ENCODE peak calls at places on chromosomes 11 and 22, in five cellular contexts. K is psoas muscle, L is lower lobe of right lung, U is neuronal stem cell, V is heart right ventricle. D is an unnamed sample. For H3K4me1, the result is how much of the 10 kb centered on the place peaks cover.

GRCh38 chr22:20305894-20306645 is 13.8 kb downstream of the DGCR6L start:
- DNase-seq in V (peak), L (peak), U (no peak), K (no peak), D (no peak)

GRCh38 chr11:28195449-28195848 is 87.3 kb downstream of the METTL15 start:
- DNase-seq in U (no peak), K (no peak), V (no peak), L (no peak), D (no peak)

GRCh38 chr11:81674211-81674610 is 1059.5 kb downstream of the FAM181B start:
- DNase-seq in L (no peak), K (no peak), V (no peak), U (no peak), D (no peak)

GRCh38 chr11:47514825-47515647 is 37.9 kb downstream of the CELF1 start:
- DNase-seq in U (no peak), V (no peak), K (no peak), L (no peak), D (no peak)

GRCh38 chr22:45322873-45323525 is 13.3 kb downstream of the FAM118A start:
- DNase-seq in K (no peak), V (no peak), L (no peak), U (no peak), D (no peak)

GRCh38 chr11:19597194-19597593 is 115.4 kb upstream of the NAV2 start:
- DNase-seq in K (no peak), U (no peak), V (no peak), L (no peak), D (no peak)

GRCh38 chr11:7514099-7514725 is 413 bp downstream of the PPFIBP2 start:
- DNase-seq in K (peak), L (peak), U (no peak), V (no peak), D (peak)

GRCh38 chr11:36235750-36236149 is 53.5 kb downstream of the COMMD9 start:
- DNase-seq in V (no peak), K (no peak), U (no peak), L (no peak), D (no peak)

GRCh38 chr22:28034145-28034759 is 115.2 kb upstream of the PITPNB start:
- DNase-seq in K (no peak), U (no peak), V (no peak), L (no peak), D (no peak)

GRCh38 chr22:46053563-46054090 is 76.7 kb upstream of the WNT7B start:
- DNase-seq in V (peak), K (peak), L (peak), U (no peak), D (peak)

GRCh38 chr11:123904932-123905331 is 3.0 kb downstream of the OR8D4 start:
- DNase-seq in K (no peak), V (no peak), U (no peak), L (no peak), D (no peak)

GRCh38 chr11:124865181-124865901 is at the start of gene ROBO3:
- DNase-seq in L (no peak), U (no peak), V (no peak), K (no peak), D (no peak)

GRCh38 chr11:69799582-69799981 is 19.6 kb downstream of the FGF3 start:
- DNase-seq in L (no peak), K (no peak), V (no peak), U (no peak), D (peak)

GRCh38 chr11:84564180-84564866 is 1062.8 kb downstream of the DLG2 start:
- DNase-seq in K (peak), V (no peak), U (peak), L (no peak), D (peak)

GRCh38 chr11:27820249-27820648 is 120.0 kb upstream of the BDNF start:
- DNase-seq in L (no peak), V (no peak), K (no peak), U (no peak), D (no peak)

GRCh38 chr11:66126064-66126463 is 56.0 kb downstream of the PACS1 start:
- DNase-seq in U (no peak), L (no peak), V (no peak), K (no peak), D (no peak)

GRCh38 chr22:39634530-39635399 is 64.2 kb downstream of the CACNA1I start:
- DNase-seq in V (no peak), L (no peak), K (no peak), U (no peak), D (no peak)

GRCh38 chr22:39518124-39518786 is 2.1 kb upstream of the ATF4 start:
- DNase-seq in K (no peak), V (no peak), U (no peak), L (peak), D (no peak)

GRCh38 chr11:14259870-14260269 is 99.1 kb downstream of the RRAS2 start:
- DNase-seq in U (no peak), K (no peak), L (no peak), V (no peak), D (no peak)

GRCh38 chr11:34292546-34292945 is 65.3 kb downstream of the ABTB2 start:
- DNase-seq in V (no peak), L (no peak), U (no peak), K (no peak), D (no peak)

GRCh38 chr22:23796461-23796860 is 9.7 kb downstream of the SMARCB1 start:
- DNase-seq in U (no peak), K (no peak), V (no peak), L (peak), D (no peak)

GRCh38 chr22:39473856-39474255 is 17.0 kb downstream of the MGAT3 start:
- DNase-seq in K (no peak), V (no peak), U (no peak), L (no peak), D (no peak)

GRCh38 chr22:20131856-20132685 is 467 bp downstream of the ZDHHC8 start:
- DNase-seq in V (peak), K (peak), U (no peak), L (peak), D (no peak)

GRCh38 chr11:19025799-19026406 is 34.6 kb downstream of the MRGPRX2 start:
- DNase-seq in U (no peak), K (no peak), L (no peak), V (no peak), D (no peak)

GRCh38 chr11:1055109-1055703 is 18.7 kb upstream of the MUC6 start:
- DNase-seq in K (peak), U (no peak), L (peak), V (no peak), D (no peak)

GRCh38 chr11:22079133-22079847 is 113.6 kb upstream of the ANO5 start:
- DNase-seq in U (no peak), V (no peak), L (no peak), K (no peak), D (no peak)

GRCh38 chr11:1153105-1153950 is 4.4 kb upstream of the MUC5AC start:
- DNase-seq in V (no peak), K (peak), U (no peak), L (no peak), D (peak)

GRCh38 chr11:121512468-121513465 is 60.0 kb upstream of the SORL1-AS1 start:
- DNase-seq in K (no peak), L (no peak), V (no peak), U (no peak), D (no peak)

GRCh38 chr11:36360833-36361232 is 64.7 kb downstream of the PRR5L start:
- DNase-seq in L (no peak), V (no peak), U (no peak), K (no peak), D (no peak)

GRCh38 chr11:125463590-125464265 is 32.3 kb downstream of the FEZ1 start:
- DNase-seq in U (no peak), L (no peak), V (no peak), K (no peak), D (no peak)

GRCh38 chr11:2382129-2382517 is 5.0 kb downstream of the CD81 start:
- DNase-seq in V (peak), L (no peak), K (no peak), U (no peak), D (no peak)

GRCh38 chr11:121801796-121802195 is 314.2 kb downstream of the BLID start:
- DNase-seq in U (no peak), L (no peak), K (no peak), V (no peak), D (no peak)

DNA sequence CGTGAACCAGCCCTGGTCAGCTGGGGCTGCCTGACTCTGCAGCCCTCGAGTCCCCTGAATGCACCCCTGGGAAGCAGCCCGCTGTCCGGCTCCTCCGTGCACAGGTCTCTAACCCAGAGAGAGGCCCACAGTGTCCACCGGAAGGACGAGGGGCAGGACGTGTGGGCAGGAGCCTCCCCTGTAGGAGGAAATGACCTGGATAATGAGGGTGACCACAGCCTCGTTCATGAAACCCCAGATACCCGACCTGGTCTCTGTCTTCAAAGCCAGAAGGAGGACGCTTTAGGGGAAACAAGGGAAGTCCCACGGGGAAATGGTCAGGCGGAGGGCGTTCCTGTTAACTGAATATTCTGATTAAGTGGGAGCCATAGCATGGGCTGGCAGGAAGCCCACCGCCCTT is 23.3 kb downstream of the LIF start:
- DNase-seq in K (no peak), V (no peak), U (no peak), L (no peak), D (no peak)
- H3K4me1 ChIP-seq in K (under half), V (under half), U (under half), L (under half), D (under half)

DNA sequence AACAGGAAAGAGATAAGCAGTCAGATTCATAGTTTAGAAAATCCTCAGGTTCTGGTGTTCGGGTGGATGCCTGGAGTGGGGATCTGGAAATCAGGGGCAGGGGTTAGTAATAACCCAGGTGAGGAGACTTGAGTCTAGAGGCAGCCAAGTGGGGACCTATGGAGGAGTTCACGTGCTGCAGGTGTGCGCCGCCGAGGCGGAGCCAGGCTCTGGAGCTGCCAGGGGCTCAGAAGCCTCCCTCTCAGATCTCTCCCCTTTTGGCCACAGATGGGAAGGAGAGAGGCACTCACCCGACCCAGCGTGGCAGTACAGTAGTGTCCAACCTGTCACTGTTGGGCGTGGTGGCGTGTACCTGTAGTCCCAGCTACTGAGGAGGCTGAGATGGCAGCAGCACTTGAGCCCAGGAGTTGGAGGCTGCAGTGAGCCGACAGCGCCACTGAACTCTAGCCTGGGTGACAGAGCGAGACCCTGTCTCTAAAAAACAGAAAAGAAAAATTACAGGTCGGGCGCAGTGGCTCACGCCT is 27.5 kb downstream of the TXN2 start:
- DNase-seq in K (no peak), U (no peak), L (no peak), V (no peak), D (no peak)
- H3K4me1 ChIP-seq in K (half or more), U (under half), L (half or more), V (half or more), D (under half)

GRCh38 chr22:17260950-17261349 is 41.7 kb upstream of the ADA2 start:
- DNase-seq in V (no peak), K (no peak), L (no peak), U (no peak), D (no peak)

GRCh38 chr22:17258015-17258827 is 39.0 kb upstream of the ADA2 start:
- DNase-seq in K (peak), U (peak), V (peak), L (peak), D (peak)

GRCh38 chr22:17260291-17260690 is 41.1 kb upstream of the ADA2 start:
- DNase-seq in U (no peak), V (no peak), K (no peak), L (no peak), D (no peak)

GRCh38 chr22:17257578-17257977 is 38.3 kb upstream of the ADA2 start:
- DNase-seq in V (no peak), K (no peak), U (no peak), L (no peak), D (no peak)

GRCh38 chr22:17257091-17257490 is 37.9 kb upstream of the ADA2 start:
- DNase-seq in K (no peak), L (no peak), U (no peak), V (no peak), D (no peak)
- H3K4me1 ChIP-seq in K (under half), L (under half), U (under half), V (under half), D (under half)

GRCh38 chr11:117332843-117333242 is 5.2 kb downstream of the CEP164 start:
- DNase-seq in L (no peak), K (no peak), U (no peak), V (no peak), D (no peak)
- H3K4me1 ChIP-seq in L (under half), K (under half), U (under half), V (under half), D (under half)

DNA sequence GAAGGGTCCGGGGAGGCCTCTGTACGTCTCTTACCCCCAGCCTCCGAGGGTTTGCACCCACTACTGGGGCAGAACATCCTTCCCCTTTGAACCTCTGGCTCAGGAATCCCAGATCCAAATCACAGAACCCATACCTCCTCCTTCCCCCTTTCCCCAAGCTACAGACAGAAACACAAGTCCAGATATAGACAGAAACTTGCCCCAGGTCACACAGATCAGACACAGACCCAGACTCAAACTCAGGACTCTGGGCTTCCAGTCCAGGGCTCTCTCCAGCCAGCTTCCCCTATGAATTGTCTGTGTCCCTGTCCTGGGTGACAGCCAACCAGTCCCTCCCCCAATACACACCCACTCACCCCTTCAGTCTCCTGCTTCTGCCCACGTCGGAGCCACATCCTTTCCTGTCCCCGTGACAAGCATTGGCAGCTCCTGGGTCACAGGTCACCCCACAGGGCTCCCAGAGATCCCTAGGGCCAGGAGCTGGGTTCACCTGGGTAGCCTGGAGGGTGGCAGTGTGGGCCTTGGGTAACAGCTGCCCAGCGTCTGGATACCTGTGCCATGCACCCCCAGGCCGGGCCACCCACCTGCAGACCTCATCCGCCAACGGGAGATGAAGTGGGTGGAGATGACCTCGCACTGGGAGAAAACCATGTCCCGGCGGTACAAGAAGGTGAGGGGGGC is 772 bp downstream of the TBC1D10C start:
- DNase-seq in U (no peak), K (no peak), V (no peak), L (peak), D (no peak)
- H3K4me1 ChIP-seq in U (under half), K (under half), V (under half), L (under half), D (under half)

D was measured in testis.